ENCODE peak calls at places on chromosome 22, in six cellular contexts. L, S, J, N, T and B are unnamed samples.
A peak's percentile ranks its signal among the peaks of the same experiment; 100 is the strongest.

GRCh38 chr22:31829505-31829904 is 75.7 kb downstream of the DEPDC5 start:
- DNase-seq in J (peak; percentile 83), T (no peak), S (no peak), L (peak; percentile 47), N (no peak), B (peak; percentile 74)

GRCh38 chr22:38397189-38398097 is 57.6 kb downstream of the KCNJ4 start:
- DNase-seq in J (peak; percentile 65), S (peak; percentile 83), T (no peak), L (no peak), N (peak; percentile 42), B (no peak)

GRCh38 chr22:49453816-49454215 is 373.9 kb downstream of the BRD1 start:
- DNase-seq in L (no peak), T (no peak), N (no peak), S (no peak), J (no peak), B (no peak)

GRCh38 chr22:31150615-31151014 is 9.4 kb upstream of the RNF185 start:
- DNase-seq in T (peak; percentile 30), S (no peak), N (no peak), L (no peak), J (no peak), B (no peak)

GRCh38 chr22:35510481-35510934 is 30.1 kb upstream of the RASD2 start:
- DNase-seq in N (no peak), J (no peak), L (no peak), S (no peak), T (no peak), B (no peak)

GRCh38 chr22:17997456-17997855 is 26.9 kb downstream of the MICAL3 start:
- DNase-seq in S (no peak), L (no peak), J (no peak), N (no peak), T (peak; percentile 10), B (no peak)

GRCh38 chr22:32206774-32207758 is 2.2 kb upstream of the RFPL2 start:
- DNase-seq in J (peak; percentile 20), L (peak; percentile 32), S (no peak), N (no peak), T (no peak), B (no peak)

GRCh38 chr22:48781391-48781790 is 1046.3 kb downstream of the BRD1 start:
- DNase-seq in T (no peak), L (no peak), S (no peak), J (no peak), N (peak; percentile 8), B (no peak)

GRCh38 chr22:46115388-46115678 is 35.0 kb upstream of the PPARA start:
- DNase-seq in N (no peak), T (no peak), S (no peak), J (no peak), L (no peak), B (no peak)

GRCh38 chr22:46115755-46116490 is 34.4 kb upstream of the PPARA start:
- DNase-seq in T (no peak), L (no peak), J (no peak), N (no peak), S (no peak), B (no peak)

GRCh38 chr22:46117206-46118199 is 32.8 kb upstream of the PPARA start:
- DNase-seq in N (no peak), T (no peak), J (no peak), L (no peak), S (no peak), B (no peak)

GRCh38 chr22:46114518-46115387 is 35.6 kb upstream of the PPARA start:
- DNase-seq in S (no peak), J (no peak), L (no peak), T (no peak), N (no peak), B (no peak)

DNA sequence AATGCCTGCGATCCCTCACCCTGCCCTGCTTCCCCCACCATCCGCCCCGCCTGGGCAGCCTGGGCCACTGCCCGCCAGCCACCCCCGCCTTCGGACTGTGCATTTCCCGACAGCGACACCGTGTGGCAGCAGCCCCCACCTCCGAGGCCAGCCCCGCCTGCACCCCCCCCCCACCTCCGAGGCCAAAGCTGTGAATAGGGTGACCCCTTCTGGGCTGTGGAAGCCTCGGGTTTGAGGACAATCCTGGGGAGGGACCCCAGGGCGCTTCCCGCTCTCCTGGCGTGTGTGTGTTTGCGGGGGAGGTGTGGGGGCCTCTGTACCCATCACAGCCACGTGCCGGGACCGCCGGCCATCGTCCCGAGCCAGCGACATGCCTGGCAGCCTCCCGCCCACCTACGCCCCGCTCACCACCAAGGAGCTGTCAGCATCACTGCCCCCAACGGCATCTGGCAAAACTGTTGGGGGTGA is 33.8 kb upstream of the PPARA start:
- DNase-seq in J (peak; percentile 91), T (peak; percentile 94), S (peak; percentile 97), L (peak; percentile 99), N (peak; percentile 93), B (peak; percentile 52)
- TF ChIP-seq CTCF in J (peak; percentile 58), T (peak; percentile 69), S (peak; percentile 69), L (peak; percentile 73), N (peak; percentile 94), B (peak; percentile 67)

DNA sequence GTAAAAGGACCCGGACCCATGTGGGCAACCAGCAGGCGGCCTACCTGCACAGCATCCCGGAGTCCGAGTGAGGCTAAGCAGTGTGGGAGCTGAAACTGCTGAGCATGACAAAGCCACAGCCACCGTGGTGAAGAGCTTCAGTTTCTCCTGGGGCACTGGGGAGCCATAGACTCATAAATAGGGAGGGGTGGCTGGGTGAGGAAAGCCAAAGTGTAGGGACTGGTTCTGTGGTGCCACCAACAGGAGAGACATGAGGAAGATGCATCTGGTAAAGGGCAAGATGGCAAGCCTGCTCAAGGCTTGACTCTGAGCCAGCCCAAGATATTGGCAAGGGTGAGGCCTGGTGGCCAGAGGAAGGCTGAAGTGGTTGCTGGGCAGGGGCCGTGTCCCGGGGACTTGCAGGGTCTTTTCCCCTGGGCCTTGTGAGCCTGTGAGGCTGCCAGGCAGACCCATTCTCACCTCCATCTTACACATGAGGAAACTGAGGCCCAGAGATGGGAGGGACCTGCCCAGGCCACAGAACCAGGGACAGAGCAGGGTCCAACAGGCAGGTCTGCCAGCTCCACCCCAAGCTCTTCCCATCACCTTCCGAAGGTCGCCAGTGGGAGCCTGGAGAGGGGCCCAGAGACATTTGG is 30.4 kb downstream of the CYTH4 start:
- DNase-seq in N (no peak), J (no peak), L (no peak), S (peak; percentile 62), T (no peak), B (no peak)
- TF ChIP-seq CTCF in N (no peak), J (no peak), L (no peak), S (no peak), T (no peak), B (no peak)

GRCh38 chr22:43110927-43111623 is 525 bp downstream of the BIK start:
- DNase-seq in J (no peak), S (peak; percentile 83), T (peak; percentile 72), N (peak; percentile 44), L (peak; percentile 46), B (no peak)
- TF ChIP-seq CTCF in J (no peak), S (no peak), T (no peak), N (no peak), L (no peak), B (no peak)

GRCh38 chr22:24937114-24937513 is 9.4 kb downstream of the LHFPL7 start:
- DNase-seq in S (no peak), T (no peak), J (peak; percentile 58), L (peak; percentile 32), N (no peak), B (no peak)
- TF ChIP-seq CTCF in S (no peak), T (no peak), J (peak; percentile 46), L (peak; percentile 42), N (peak; percentile 42), B (peak; percentile 40)

DNA sequence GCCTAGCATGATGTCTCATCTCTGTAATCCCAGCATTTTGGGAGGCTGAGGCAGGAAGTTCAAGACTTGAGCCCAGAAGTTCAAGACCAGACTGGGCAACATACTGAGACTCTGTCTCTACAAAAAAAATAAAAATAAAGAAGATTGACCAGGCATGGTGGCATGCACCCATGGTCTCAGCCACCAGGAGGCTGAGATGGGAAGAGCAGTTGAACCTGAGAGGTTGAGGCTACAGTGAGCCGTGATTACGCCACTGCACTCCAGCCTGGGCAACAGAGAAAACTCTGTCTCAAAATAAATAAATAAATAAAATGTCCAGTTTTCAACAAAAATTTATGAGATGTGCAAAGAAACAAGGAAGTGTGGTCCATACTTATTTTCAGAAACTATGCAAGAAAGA is 28.3 kb downstream of the EFCAB6 start:
- DNase-seq in J (no peak), L (no peak), N (no peak), T (no peak), S (no peak), B (no peak)
- TF ChIP-seq CTCF in J (peak; percentile 13), L (no peak), N (no peak), T (no peak), S (peak; percentile 10), B (peak; percentile 15)